ENCODE peak calls at places on chromosomes 1 and 21, in six cellular contexts. Z is ELF-1; B is T-cell; N is stimulated activated CD4-positive, alpha-beta T cell treated with anti-CD3 and anti-CD28 coated beads, Interleukin-12 subunit alpha, Interleukin-12 subunit beta, amount 100 ng/mL, for 4 hours; W is GM20000; J is NCI-H748 treated with DMSO at 0.1 percent for 48 hours. P is an unnamed sample.

GRCh38 chr1:93615201-93616150 is 66.2 kb downstream of the BCAR3 start:
- DNase-seq in J (no peak), Z (peak), B (no peak), N (peak), W (peak), P (peak)

GRCh38 chr1:59161136-59161535 is 135.8 kb upstream of the FGGY start:
- DNase-seq in N (no peak), B (no peak), J (no peak), W (no peak), Z (no peak), P (no peak)

GRCh38 chr1:100930494-100930893 is 34.6 kb downstream of the SLC30A7 start:
- DNase-seq in W (no peak), J (no peak), Z (no peak), B (no peak), N (no peak), P (no peak)

GRCh38 chr1:109655624-109656519 is at the start of gene GSTM4:
- DNase-seq in N (peak), W (peak), Z (peak), B (peak), J (peak), P (peak)

GRCh38 chr1:221117548-221117951 is 238.3 kb downstream of the HLX start:
- DNase-seq in W (no peak), Z (no peak), B (no peak), J (no peak), N (no peak), P (peak)

GRCh38 chr21:46402421-46402820 is 56.3 kb upstream of the DIP2A start:
- DNase-seq in B (no peak), J (no peak), N (no peak), W (no peak), Z (peak), P (no peak)

GRCh38 chr1:68051475-68051874 is 1.0 kb upstream of the DIRAS3 start:
- DNase-seq in B (no peak), J (no peak), N (no peak), Z (peak), W (no peak), P (no peak)

GRCh38 chr1:90347366-90347765 is 352.5 kb downstream of the ZNF326 start:
- DNase-seq in N (no peak), B (no peak), W (no peak), J (no peak), Z (no peak), P (no peak)

GRCh38 chr1:23376890-23377811 is 7.5 kb upstream of the ZNF436 start:
- DNase-seq in Z (peak), W (no peak), J (no peak), N (no peak), B (no peak), P (peak)

P was measured in A549.